ENCODE peak calls at places on chromosome 9, in six cellular contexts. One of them, this sample, is unnamed.

GRCh38 chr9:2568689-2569088 is 52.9 kb upstream of the VLDLR start:
- DNase-seq in PC-3: peak; percentile 28
- DNase-seq in fibroblast of lung: no peak
- DNase-seq in HCT116: no peak
- DNase-seq in GM23248: no peak
- DNase-seq in neural progenitor cell: no peak
- DNase-seq in this sample: no peak

GRCh38 chr9:32968101-32969011 is 33.1 kb downstream of the APTX start:
- DNase-seq in PC-3: peak; percentile 67
- DNase-seq in fibroblast of lung: peak; percentile 58
- DNase-seq in HCT116: peak; percentile 6
- DNase-seq in GM23248: peak; percentile 67
- DNase-seq in neural progenitor cell: peak; percentile 64
- DNase-seq in this sample: peak; percentile 82

GRCh38 chr9:136745389-136746218 is 2.7 kb downstream of the LCN6 start:
- DNase-seq in PC-3: no peak
- DNase-seq in fibroblast of lung: no peak
- DNase-seq in HCT116: no peak
- DNase-seq in GM23248: no peak
- DNase-seq in neural progenitor cell: peak; percentile 6
- DNase-seq in this sample: no peak

GRCh38 chr9:738209-738915 is 103.1 kb upstream of the DMRT1 start:
- DNase-seq in PC-3: peak; percentile 94
- DNase-seq in fibroblast of lung: peak; percentile 87
- DNase-seq in HCT116: peak; percentile 32
- DNase-seq in GM23248: peak; percentile 97
- DNase-seq in neural progenitor cell: no peak
- DNase-seq in this sample: no peak

GRCh38 chr9:138053321-138053868 is 175.8 kb downstream of the CACNA1B start:
- DNase-seq in PC-3: no peak
- DNase-seq in fibroblast of lung: no peak
- DNase-seq in HCT116: peak; percentile 22
- DNase-seq in GM23248: no peak
- DNase-seq in neural progenitor cell: no peak
- DNase-seq in this sample: peak; percentile 78

GRCh38 chr9:108217601-108218190 is 638.1 kb downstream of the ACTL7B start:
- DNase-seq in PC-3: no peak
- DNase-seq in fibroblast of lung: no peak
- DNase-seq in HCT116: no peak
- DNase-seq in GM23248: no peak
- DNase-seq in neural progenitor cell: no peak
- DNase-seq in this sample: no peak

GRCh38 chr9:117414906-117415583 is at the start of gene ASTN2:
- DNase-seq in PC-3: no peak
- DNase-seq in fibroblast of lung: no peak
- DNase-seq in HCT116: no peak
- DNase-seq in GM23248: no peak
- DNase-seq in neural progenitor cell: peak; percentile 68
- DNase-seq in this sample: no peak

GRCh38 chr9:5978523-5978922 is 36.9 kb downstream of the RANBP6 start:
- DNase-seq in PC-3: no peak
- DNase-seq in fibroblast of lung: no peak
- DNase-seq in HCT116: no peak
- DNase-seq in GM23248: no peak
- DNase-seq in neural progenitor cell: no peak
- DNase-seq in this sample: no peak

GRCh38 chr9:129182625-129183494 is 4.8 kb upstream of the IER5L start:
- DNase-seq in PC-3: peak; percentile 6
- DNase-seq in fibroblast of lung: no peak
- DNase-seq in HCT116: no peak
- DNase-seq in GM23248: peak; percentile 54
- DNase-seq in neural progenitor cell: peak; percentile 86
- DNase-seq in this sample: peak; percentile 53

GRCh38 chr9:36268007-36268427 is 9.8 kb upstream of the GNE start:
- DNase-seq in PC-3: peak; percentile 86
- DNase-seq in fibroblast of lung: peak; percentile 39
- DNase-seq in HCT116: no peak
- DNase-seq in GM23248: peak; percentile 75
- DNase-seq in neural progenitor cell: no peak
- DNase-seq in this sample: no peak

GRCh38 chr9:130444565-130445221 is at the start of gene ASS1:
- DNase-seq in PC-3: peak; percentile 69
- DNase-seq in fibroblast of lung: peak; percentile 17
- DNase-seq in HCT116: no peak
- DNase-seq in GM23248: peak; percentile 70
- DNase-seq in neural progenitor cell: peak; percentile 83
- DNase-seq in this sample: no peak

GRCh38 chr9:97874617-97875016 is 21.6 kb downstream of the FOXE1 start:
- DNase-seq in PC-3: no peak
- DNase-seq in fibroblast of lung: no peak
- DNase-seq in HCT116: no peak
- DNase-seq in GM23248: no peak
- DNase-seq in neural progenitor cell: no peak
- DNase-seq in this sample: no peak

GRCh38 chr9:71003346-71003745 is 118.1 kb downstream of the TRPM3 start:
- DNase-seq in PC-3: no peak
- DNase-seq in fibroblast of lung: no peak
- DNase-seq in HCT116: no peak
- DNase-seq in GM23248: no peak
- DNase-seq in neural progenitor cell: no peak
- DNase-seq in this sample: no peak

GRCh38 chr9:105313238-105313637 is 68.8 kb downstream of the SLC44A1 start:
- DNase-seq in PC-3: no peak
- DNase-seq in fibroblast of lung: no peak
- DNase-seq in HCT116: no peak
- DNase-seq in GM23248: no peak
- DNase-seq in neural progenitor cell: no peak
- DNase-seq in this sample: no peak

GRCh38 chr9:5874048-5874447 is 16.6 kb upstream of the MLANA start:
- DNase-seq in PC-3: no peak
- DNase-seq in fibroblast of lung: no peak
- DNase-seq in HCT116: no peak
- DNase-seq in GM23248: no peak
- DNase-seq in neural progenitor cell: no peak
- DNase-seq in this sample: no peak

GRCh38 chr9:36189978-36190377 is 743 bp upstream of the CLTA start:
- DNase-seq in PC-3: no peak
- DNase-seq in fibroblast of lung: no peak
- DNase-seq in HCT116: no peak
- DNase-seq in GM23248: peak; percentile 40
- DNase-seq in neural progenitor cell: peak; percentile 40
- DNase-seq in this sample: no peak

GRCh38 chr9:95623614-95624013 is 106.8 kb upstream of the PTCH1 start:
- DNase-seq in PC-3: peak; percentile 71
- DNase-seq in fibroblast of lung: no peak
- DNase-seq in HCT116: no peak
- DNase-seq in GM23248: no peak
- DNase-seq in neural progenitor cell: no peak
- DNase-seq in this sample: no peak

GRCh38 chr9:135592331-135592590 is 30.7 kb downstream of the PAEP start:
- DNase-seq in PC-3: no peak
- DNase-seq in fibroblast of lung: no peak
- DNase-seq in HCT116: no peak
- DNase-seq in GM23248: no peak
- DNase-seq in neural progenitor cell: no peak
- DNase-seq in this sample: no peak

GRCh38 chr9:87195306-87195705 is 248.0 kb upstream of the GAS1 start:
- DNase-seq in PC-3: no peak
- DNase-seq in fibroblast of lung: peak; percentile 37
- DNase-seq in HCT116: no peak
- DNase-seq in GM23248: peak; percentile 23
- DNase-seq in neural progenitor cell: no peak
- DNase-seq in this sample: no peak

GRCh38 chr9:100515578-100516494 is 42.9 kb downstream of the TMEFF1 start:
- DNase-seq in PC-3: no peak
- DNase-seq in fibroblast of lung: peak; percentile 6
- DNase-seq in HCT116: no peak
- DNase-seq in GM23248: no peak
- DNase-seq in neural progenitor cell: peak; percentile 16
- DNase-seq in this sample: no peak

GRCh38 chr9:3181049-3181953 is 337.4 kb upstream of the PUM3 start:
- DNase-seq in PC-3: peak; percentile 48
- DNase-seq in fibroblast of lung: no peak
- DNase-seq in HCT116: no peak
- DNase-seq in GM23248: peak; percentile 38
- DNase-seq in neural progenitor cell: peak; percentile 83
- DNase-seq in this sample: peak; percentile 47

GRCh38 chr9:116149844-116150243 is 3.7 kb upstream of the PAPPA start:
- DNase-seq in PC-3: peak; percentile 42
- DNase-seq in fibroblast of lung: peak; percentile 37
- DNase-seq in HCT116: peak; percentile 22
- DNase-seq in GM23248: peak; percentile 47
- DNase-seq in neural progenitor cell: peak; percentile 64
- DNase-seq in this sample: peak; percentile 77

GRCh38 chr9:91212592-91213243 is 149.0 kb downstream of the AUH start:
- DNase-seq in PC-3: no peak
- DNase-seq in fibroblast of lung: no peak
- DNase-seq in HCT116: no peak
- DNase-seq in GM23248: no peak
- DNase-seq in neural progenitor cell: no peak
- DNase-seq in this sample: no peak
- H3K9ac ChIP-seq in PC-3: no peak overlapping the region
- H3K9ac ChIP-seq in fibroblast of lung: no peak overlapping the region
- H3K9ac ChIP-seq in HCT116: no peak overlapping the region
- H3K9ac ChIP-seq in GM23248: peak overlapping the region; percentile 54
- H3K9ac ChIP-seq in neural progenitor cell: no peak overlapping the region
- H3K9ac ChIP-seq in this sample: no peak overlapping the region

GRCh38 chr9:127963041-127963358 is 17.8 kb downstream of the EEIG1 start:
- DNase-seq in PC-3: no peak
- DNase-seq in fibroblast of lung: no peak
- DNase-seq in HCT116: no peak
- DNase-seq in GM23248: no peak
- DNase-seq in neural progenitor cell: no peak
- DNase-seq in this sample: no peak
- H3K4me1 ChIP-seq in PC-3: peaks cover 30% of the 10 kb centered on the region
- H3K4me1 ChIP-seq in fibroblast of lung: peaks cover 30% of the 10 kb centered on the region
- H3K4me1 ChIP-seq in HCT116: peaks cover 79% of the 10 kb centered on the region
- H3K4me1 ChIP-seq in GM23248: peaks cover 36% of the 10 kb centered on the region
- H3K4me1 ChIP-seq in neural progenitor cell: peaks cover 16% of the 10 kb centered on the region
- H3K4me1 ChIP-seq in this sample: peaks cover 39% of the 10 kb centered on the region

GRCh38 chr9:127201731-127202130 is 62.8 kb upstream of the GARNL3 start:
- DNase-seq in PC-3: no peak
- DNase-seq in fibroblast of lung: no peak
- DNase-seq in HCT116: no peak
- DNase-seq in GM23248: no peak
- DNase-seq in neural progenitor cell: no peak
- DNase-seq in this sample: no peak
- H3K9ac ChIP-seq in PC-3: no peak overlapping the region
- H3K9ac ChIP-seq in fibroblast of lung: no peak overlapping the region
- H3K9ac ChIP-seq in HCT116: no peak overlapping the region
- H3K9ac ChIP-seq in GM23248: no peak overlapping the region
- H3K9ac ChIP-seq in neural progenitor cell: no peak overlapping the region
- H3K9ac ChIP-seq in this sample: no peak overlapping the region

DNA sequence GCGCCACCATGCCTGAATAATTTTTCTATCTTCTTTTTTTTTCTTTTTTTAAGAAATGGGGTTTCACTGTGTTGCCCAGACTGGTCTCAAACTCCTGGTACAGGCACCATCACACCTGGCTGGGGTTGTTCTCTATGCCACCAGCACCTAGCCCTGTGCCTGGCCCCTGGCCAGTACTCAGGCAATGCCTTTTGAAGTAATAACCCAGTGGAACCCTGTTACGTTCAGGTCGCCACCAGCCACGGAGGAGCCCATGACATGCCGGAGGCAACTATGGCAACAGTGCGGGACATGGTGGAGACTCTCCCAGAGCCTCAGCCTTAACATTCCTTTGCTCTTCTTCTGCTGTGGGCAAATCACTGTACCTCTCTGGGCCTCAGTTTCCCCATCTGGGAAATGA is 14.1 kb downstream of the COL15A1 start:
- DNase-seq in PC-3: no peak
- DNase-seq in fibroblast of lung: no peak
- DNase-seq in HCT116: no peak
- DNase-seq in GM23248: no peak
- DNase-seq in neural progenitor cell: no peak
- DNase-seq in this sample: no peak
- H3K4me1 ChIP-seq in PC-3: no peaks in the 10 kb centered on the region
- H3K4me1 ChIP-seq in fibroblast of lung: peaks cover 32% of the 10 kb centered on the region
- H3K4me1 ChIP-seq in HCT116: no peaks in the 10 kb centered on the region
- H3K4me1 ChIP-seq in GM23248: peaks cover 33% of the 10 kb centered on the region
- H3K4me1 ChIP-seq in neural progenitor cell: no peaks in the 10 kb centered on the region
- H3K4me1 ChIP-seq in this sample: no peaks in the 10 kb centered on the region

GRCh38 chr9:114803459-114803858 is 2.4 kb downstream of the TNFSF15 start:
- DNase-seq in PC-3: no peak
- DNase-seq in fibroblast of lung: no peak
- DNase-seq in HCT116: no peak
- DNase-seq in GM23248: no peak
- DNase-seq in neural progenitor cell: no peak
- DNase-seq in this sample: no peak

GRCh38 chr9:114804504-114804903 is 1.3 kb downstream of the TNFSF15 start:
- DNase-seq in PC-3: peak; percentile 94
- DNase-seq in fibroblast of lung: peak; percentile 81
- DNase-seq in HCT116: peak; percentile 10
- DNase-seq in GM23248: peak; percentile 35
- DNase-seq in neural progenitor cell: no peak
- DNase-seq in this sample: no peak

GRCh38 chr9:114806571-114806970 is 732 bp upstream of the TNFSF15 start:
- DNase-seq in PC-3: no peak
- DNase-seq in fibroblast of lung: no peak
- DNase-seq in HCT116: no peak
- DNase-seq in GM23248: no peak
- DNase-seq in neural progenitor cell: no peak
- DNase-seq in this sample: no peak

GRCh38 chr9:114803886-114804285 is 2.0 kb downstream of the TNFSF15 start:
- DNase-seq in PC-3: no peak
- DNase-seq in fibroblast of lung: peak; percentile 63
- DNase-seq in HCT116: no peak
- DNase-seq in GM23248: no peak
- DNase-seq in neural progenitor cell: no peak
- DNase-seq in this sample: no peak

GRCh38 chr9:114805670-114806551 is at the start of gene TNFSF15:
- DNase-seq in PC-3: peak; percentile 43
- DNase-seq in fibroblast of lung: peak; percentile 15
- DNase-seq in HCT116: no peak
- DNase-seq in GM23248: no peak
- DNase-seq in neural progenitor cell: peak; percentile 18
- DNase-seq in this sample: peak; percentile 87
- H3K9ac ChIP-seq in PC-3: peak within 1 kb of the TSS; percentile 36
- H3K9ac ChIP-seq in fibroblast of lung: no peak within 1 kb of the TSS
- H3K9ac ChIP-seq in HCT116: no peak within 1 kb of the TSS
- H3K9ac ChIP-seq in GM23248: no peak within 1 kb of the TSS
- H3K9ac ChIP-seq in neural progenitor cell: no peak within 1 kb of the TSS
- H3K9ac ChIP-seq in this sample: peak within 1 kb of the TSS; percentile 95

GRCh38 chr9:81112638-81113037 is 576.7 kb downstream of the TLE1 start:
- DNase-seq in PC-3: no peak
- DNase-seq in fibroblast of lung: no peak
- DNase-seq in HCT116: no peak
- DNase-seq in GM23248: no peak
- DNase-seq in neural progenitor cell: peak; percentile 58
- DNase-seq in this sample: no peak
- H3K4me1 ChIP-seq in PC-3: peaks cover 26% of the 10 kb centered on the region
- H3K4me1 ChIP-seq in fibroblast of lung: no peaks in the 10 kb centered on the region
- H3K4me1 ChIP-seq in HCT116: no peaks in the 10 kb centered on the region
- H3K4me1 ChIP-seq in GM23248: no peaks in the 10 kb centered on the region
- H3K4me1 ChIP-seq in neural progenitor cell: peaks cover 27% of the 10 kb centered on the region
- H3K4me1 ChIP-seq in this sample: no peaks in the 10 kb centered on the region

DNA sequence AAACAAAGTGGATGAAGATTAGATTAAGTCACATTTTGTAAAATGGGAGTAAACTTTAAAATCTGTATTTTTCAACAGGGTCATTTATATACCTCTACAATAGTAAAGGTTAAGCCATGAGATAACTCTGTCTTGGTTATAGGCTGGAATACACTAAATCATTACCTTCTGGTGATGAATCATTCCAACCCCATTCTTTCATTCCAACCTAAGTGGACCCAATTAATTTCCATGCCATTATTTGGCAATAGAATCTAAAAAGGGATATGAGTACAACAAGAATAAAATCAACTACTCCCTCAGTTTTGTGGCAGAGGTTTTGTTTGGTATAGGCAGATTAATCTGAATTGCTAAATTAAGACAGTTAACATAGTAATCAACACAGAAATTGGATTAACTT is 54.3 kb downstream of the ELAVL2 start:
- DNase-seq in PC-3: peak; percentile 29
- DNase-seq in fibroblast of lung: no peak
- DNase-seq in HCT116: no peak
- DNase-seq in GM23248: no peak
- DNase-seq in neural progenitor cell: no peak
- DNase-seq in this sample: no peak
- H3K9ac ChIP-seq in PC-3: no peak overlapping the region
- H3K9ac ChIP-seq in fibroblast of lung: no peak overlapping the region
- H3K9ac ChIP-seq in HCT116: no peak overlapping the region
- H3K9ac ChIP-seq in GM23248: no peak overlapping the region
- H3K9ac ChIP-seq in neural progenitor cell: no peak overlapping the region
- H3K9ac ChIP-seq in this sample: no peak overlapping the region